ENCODE peak calls at places on chromosomes 12 and 14, in four cellular contexts. N is HepG2, R is K562, Q is H1. V is an unnamed sample.

GRCh38 chr12:37545759-37546158 is 770.8 kb upstream of the ALG10B start:
- DNase-seq in N (no peak), R (no peak), Q (no peak), V (no peak)

GRCh38 chr12:67352682-67353081 is 83.5 kb downstream of the CAND1 start:
- DNase-seq in N (no peak), R (no peak), Q (no peak), V (peak)

GRCh38 chr14:72675126-72675525 is 218.8 kb downstream of the DPF3 start:
- DNase-seq in N (no peak), R (no peak), Q (no peak), V (no peak)

GRCh38 chr14:53894456-53894855 is 62.2 kb downstream of the BMP4 start:
- DNase-seq in N (no peak), R (no peak), Q (no peak), V (no peak)

GRCh38 chr12:53722450-53723041 is 4.7 kb downstream of the CALCOCO1 start:
- DNase-seq in N (no peak), R (no peak), Q (no peak), V (no peak)

GRCh38 chr14:50800032-50800431 is 30.9 kb downstream of the NIN start:
- DNase-seq in N (no peak), R (no peak), Q (no peak), V (peak)

GRCh38 chr12:13288937-13289643 is 92.6 kb downstream of the EMP1 start:
- DNase-seq in N (no peak), R (no peak), Q (no peak), V (no peak)

GRCh38 chr12:68899251-68899771 is 33.7 kb downstream of the CPM start:
- DNase-seq in N (peak), R (no peak), Q (no peak), V (peak)

GRCh38 chr12:101920906-101921305 is 43.5 kb downstream of the DRAM1 start:
- DNase-seq in N (no peak), R (no peak), Q (no peak), V (no peak)

GRCh38 chr12:109760031-109760929 is 46.7 kb downstream of the FAM222A start:
- DNase-seq in N (peak), R (no peak), Q (no peak), V (no peak)

GRCh38 chr12:81167694-81168093 is 89.8 kb downstream of the ACSS3 start:
- DNase-seq in N (no peak), R (no peak), Q (no peak), V (no peak)

GRCh38 chr12:107759410-107759809 is 1.5 kb downstream of the PRDM4 start:
- DNase-seq in N (peak), R (peak), Q (no peak), V (peak)

GRCh38 chr12:13208533-13209278 is 12.2 kb downstream of the EMP1 start:
- DNase-seq in N (no peak), R (peak), Q (no peak), V (peak)

GRCh38 chr12:52769354-52769753 is 7.8 kb downstream of the KRT76 start:
- DNase-seq in N (no peak), R (no peak), Q (no peak), V (no peak)

GRCh38 chr12:131460516-131460915 is 250.4 kb upstream of the SFSWAP start:
- DNase-seq in N (no peak), R (no peak), Q (no peak), V (no peak)

GRCh38 chr12:93336344-93336743 is 41.4 kb upstream of the NUDT4 start:
- DNase-seq in N (peak), R (no peak), Q (no peak), V (no peak)

GRCh38 chr14:52355016-52355430 is 40.9 kb downstream of the PTGER2 start:
- DNase-seq in N (no peak), R (no peak), Q (no peak), V (peak)

GRCh38 chr14:55752580-55753365 is 172.8 kb downstream of the KTN1 start:
- DNase-seq in N (no peak), R (no peak), Q (no peak), V (peak)

GRCh38 chr14:105212541-105213305 is 31.6 kb upstream of the NUDT14 start:
- DNase-seq in N (no peak), R (no peak), Q (no peak), V (no peak)

GRCh38 chr12:66117242-66117641 is 13.3 kb downstream of the LLPH start:
- DNase-seq in N (no peak), R (no peak), Q (no peak), V (no peak)

GRCh38 chr14:21846227-21846885 is 172.7 kb upstream of the OR4E1 start:
- DNase-seq in N (peak), R (peak), Q (no peak), V (peak)

GRCh38 chr12:119544780-119545625 is 48.6 kb upstream of the TMEM233 start:
- DNase-seq in N (peak), R (peak), Q (peak), V (peak)

GRCh38 chr14:85535916-85536834 is 6.2 kb downstream of the FLRT2 start:
- DNase-seq in N (peak), R (no peak), Q (no peak), V (peak)

GRCh38 chr12:108382437-108382801 is 43.3 kb upstream of the CMKLR1 start:
- DNase-seq in N (no peak), R (no peak), Q (no peak), V (no peak)

GRCh38 chr12:124305776-124306685 is 11.1 kb downstream of the RFLNA start:
- DNase-seq in N (no peak), R (no peak), Q (no peak), V (no peak)

GRCh38 chr12:96399919-96400630 is at the start of gene CDK17:
- DNase-seq in N (peak), R (peak), Q (peak), V (peak)

GRCh38 chr12:93031028-93031427 is 101.9 kb upstream of the EEA1 start:
- DNase-seq in N (no peak), R (no peak), Q (no peak), V (no peak)

GRCh38 chr12:110243227-110243626 is 37.8 kb upstream of the ATP2A2 start:
- DNase-seq in N (no peak), R (no peak), Q (no peak), V (no peak)

GRCh38 chr12:62123721-62124203 is 136.4 kb upstream of the USP15 start:
- DNase-seq in N (peak), R (peak), Q (no peak), V (peak)

GRCh38 chr12:133192847-133193246 is 11.6 kb downstream of the ZNF268 start:
- DNase-seq in N (no peak), R (no peak), Q (no peak), V (no peak)

GRCh38 chr12:110042260-110042659 is 6.1 kb downstream of the C12orf76 start:
- DNase-seq in N (peak), R (no peak), Q (no peak), V (no peak)

GRCh38 chr14:26522985-26523384 is 74.8 kb downstream of the NOVA1 start:
- DNase-seq in N (no peak), R (no peak), Q (no peak), V (no peak)

GRCh38 chr12:124917841-124918621 is 3.6 kb upstream of the UBC start:
- DNase-seq in N (peak), R (peak), Q (no peak), V (no peak)

GRCh38 chr14:55508676-55509075 is 68.3 kb upstream of the TBPL2 start:
- DNase-seq in N (no peak), R (no peak), Q (no peak), V (no peak)

GRCh38 chr14:68250950-68251765 is 431.6 kb downstream of the RAD51B start:
- DNase-seq in N (no peak), R (no peak), Q (no peak), V (no peak)

GRCh38 chr14:81772391-81772790 is 238.7 kb upstream of the SEL1L start:
- DNase-seq in N (no peak), R (no peak), Q (no peak), V (no peak)

GRCh38 chr14:54040851-54041250 is 84.2 kb upstream of the BMP4 start:
- DNase-seq in N (no peak), R (no peak), Q (no peak), V (no peak)

GRCh38 chr14:101584049-101584859 is 23.0 kb downstream of the DIO3 start:
- DNase-seq in N (no peak), R (peak), Q (no peak), V (no peak)

GRCh38 chr12:82694970-82695369 is 8.3 kb downstream of the TMTC2 start:
- DNase-seq in N (no peak), R (no peak), Q (no peak), V (no peak)

GRCh38 chr14:63045234-63045611 is at the start of gene KCNH5:
- DNase-seq in N (no peak), R (no peak), Q (peak), V (peak)
- TF ChIP-seq PHF8 in N (no peak), R (no peak), Q (no peak), V (no peak)

DNA sequence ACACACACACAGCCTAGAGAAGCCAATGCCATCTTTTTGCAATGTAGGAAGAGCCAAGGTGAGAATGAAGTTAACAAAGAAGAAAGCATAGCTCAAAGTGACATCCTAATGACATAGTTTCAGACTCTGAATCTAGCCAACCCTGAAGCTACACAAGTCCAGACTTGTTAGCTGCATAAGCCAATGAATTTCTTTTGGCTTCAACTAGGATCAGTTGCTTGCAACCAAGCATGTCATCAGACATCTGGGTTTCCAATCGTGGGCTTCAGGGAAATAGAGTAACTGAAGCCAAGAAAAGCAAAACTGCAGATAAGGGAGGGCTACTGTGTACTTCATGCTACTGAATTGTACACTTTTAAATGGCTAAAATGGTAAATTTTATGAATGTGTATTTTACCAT is 4.4 kb upstream of the GPHN start:
- DNase-seq in N (no peak), R (no peak), Q (no peak), V (no peak)
- TF ChIP-seq PHF8 in N (no peak), R (no peak), Q (no peak), V (no peak)

DNA sequence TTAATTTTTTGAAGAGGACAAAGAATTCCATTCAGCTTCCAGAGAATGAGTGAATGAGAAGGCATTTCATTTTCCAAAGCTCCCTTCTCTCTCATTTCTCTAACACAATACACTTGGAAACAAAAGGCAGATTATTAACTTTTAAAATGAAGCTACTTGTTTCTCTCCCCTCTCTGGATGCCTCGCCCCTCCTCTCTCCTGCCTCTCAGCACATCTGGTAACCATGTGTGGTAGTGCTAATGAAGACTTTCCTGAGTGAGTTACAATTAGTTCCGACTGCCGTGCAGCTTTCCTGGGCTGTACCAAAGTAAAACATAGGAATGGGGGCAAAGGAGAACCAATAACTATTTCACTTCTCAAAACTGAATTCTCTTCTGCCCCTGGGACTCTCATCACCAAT is 84.7 kb upstream of the SOX5 start:
- DNase-seq in N (no peak), R (no peak), Q (no peak), V (no peak)
- TF ChIP-seq PHF8 in N (no peak), R (no peak), Q (no peak), V (no peak)

GRCh38 chr14:63672417-63673180 is 30.9 kb upstream of the WDR89 start:
- DNase-seq in N (no peak), R (no peak), Q (no peak), V (no peak)

GRCh38 chr14:63673882-63674497 is 32.3 kb upstream of the WDR89 start:
- DNase-seq in N (no peak), R (no peak), Q (no peak), V (no peak)

GRCh38 chr14:63670692-63671091 is 29.0 kb upstream of the WDR89 start:
- DNase-seq in N (no peak), R (no peak), Q (no peak), V (no peak)

GRCh38 chr14:63671987-63672386 is 30.3 kb upstream of the WDR89 start:
- DNase-seq in N (no peak), R (no peak), Q (no peak), V (no peak)

GRCh38 chr14:63673255-63673654 is 31.6 kb upstream of the WDR89 start:
- DNase-seq in N (no peak), R (no peak), Q (no peak), V (no peak)
- TF ChIP-seq PHF8 in N (no peak), R (no peak), Q (no peak), V (no peak)

GRCh38 chr12:58314610-58315009 is 373.2 kb downstream of the ATP23 start:
- DNase-seq in N (no peak), R (no peak), Q (no peak), V (no peak)
- TF ChIP-seq PHF8 in N (no peak), R (no peak), Q (no peak), V (no peak)

GRCh38 chr12:2267624-2268477 is 215.1 kb downstream of the CACNA1C start:
- DNase-seq in N (no peak), R (no peak), Q (no peak), V (no peak)
- TF ChIP-seq PHF8 in N (no peak), R (no peak), Q (no peak), V (no peak)